ENCODE peak calls at places on chromosome 13, in five cellular contexts. One of them, this sample, is unnamed.

GRCh38 chr13:27064252-27064995 is 107.2 kb downstream of the USP12 start:
- DNase-seq in tibial nerve: no peak
- DNase-seq in HEK293T: no peak
- DNase-seq in fibroblast of pulmonary artery: no peak
- DNase-seq in kidney epithelial cell: no peak
- DNase-seq in this sample: no peak

GRCh38 chr13:20428666-20429644 is 96.7 kb downstream of the CRYL1 start:
- DNase-seq in kidney epithelial cell: no peak
- DNase-seq in tibial nerve: no peak
- DNase-seq in HEK293T: no peak
- DNase-seq in fibroblast of pulmonary artery: no peak
- DNase-seq in this sample: no peak

GRCh38 chr13:47798906-47799305 is 202.2 kb downstream of the SUCLA2 start:
- DNase-seq in tibial nerve: no peak
- DNase-seq in fibroblast of pulmonary artery: peak; percentile 51
- DNase-seq in kidney epithelial cell: no peak
- DNase-seq in HEK293T: no peak
- DNase-seq in this sample: no peak

GRCh38 chr13:67308004-67308772 is 78.1 kb upstream of the PCDH9 start:
- DNase-seq in tibial nerve: no peak
- DNase-seq in kidney epithelial cell: peak; percentile 25
- DNase-seq in HEK293T: no peak
- DNase-seq in fibroblast of pulmonary artery: no peak
- DNase-seq in this sample: no peak

GRCh38 chr13:110869231-110869804 is 45.6 kb downstream of the ANKRD10 start:
- DNase-seq in fibroblast of pulmonary artery: no peak
- DNase-seq in HEK293T: no peak
- DNase-seq in tibial nerve: no peak
- DNase-seq in kidney epithelial cell: no peak
- DNase-seq in this sample: peak; percentile 61

GRCh38 chr13:40502236-40502635 is 164.2 kb downstream of the FOXO1 start:
- DNase-seq in kidney epithelial cell: no peak
- DNase-seq in HEK293T: no peak
- DNase-seq in tibial nerve: no peak
- DNase-seq in fibroblast of pulmonary artery: no peak
- DNase-seq in this sample: no peak

GRCh38 chr13:28425796-28426195 is 69.1 kb downstream of the FLT1 start:
- DNase-seq in tibial nerve: no peak
- DNase-seq in kidney epithelial cell: no peak
- DNase-seq in fibroblast of pulmonary artery: no peak
- DNase-seq in HEK293T: no peak
- DNase-seq in this sample: no peak

GRCh38 chr13:84651288-84651687 is 769.0 kb upstream of the SLITRK1 start:
- DNase-seq in kidney epithelial cell: peak; percentile 80
- DNase-seq in HEK293T: no peak
- DNase-seq in fibroblast of pulmonary artery: peak; percentile 85
- DNase-seq in tibial nerve: no peak
- DNase-seq in this sample: peak; percentile 24

GRCh38 chr13:97367016-97367415 is 67.0 kb upstream of the RAP2A start:
- DNase-seq in fibroblast of pulmonary artery: no peak
- DNase-seq in tibial nerve: no peak
- DNase-seq in HEK293T: no peak
- DNase-seq in kidney epithelial cell: peak; percentile 56
- DNase-seq in this sample: no peak